ENCODE peak calls at places on chromosomes 5 and 9, in four cellular contexts. One of them, this sample, is unnamed.

GRCh38 chr5:154465169-154465568 is 12.9 kb downstream of the HAND1 start:
- DNase-seq in foreskin fibroblast: peak
- DNase-seq in BE2C: no peak
- DNase-seq in tibial artery: no peak
- DNase-seq in this sample: no peak

GRCh38 chr5:97797994-97798451 is 615.0 kb upstream of the RIOK2 start:
- DNase-seq in foreskin fibroblast: no peak
- DNase-seq in BE2C: no peak
- DNase-seq in tibial artery: no peak
- DNase-seq in this sample: no peak

GRCh38 chr5:109199294-109199693 is 210.5 kb downstream of the PJA2 start:
- DNase-seq in foreskin fibroblast: no peak
- DNase-seq in BE2C: no peak
- DNase-seq in tibial artery: no peak
- DNase-seq in this sample: no peak

GRCh38 chr5:9423611-9424010 is 122.3 kb downstream of the SEMA5A start:
- DNase-seq in foreskin fibroblast: peak
- DNase-seq in BE2C: no peak
- DNase-seq in tibial artery: no peak
- DNase-seq in this sample: no peak

GRCh38 chr5:150489358-150490295 is 18.3 kb upstream of the NDST1 start:
- DNase-seq in foreskin fibroblast: peak
- DNase-seq in BE2C: no peak
- DNase-seq in tibial artery: no peak
- DNase-seq in this sample: no peak

GRCh38 chr5:67182406-67182805 is 14.2 kb downstream of the CD180 start:
- DNase-seq in foreskin fibroblast: peak
- DNase-seq in BE2C: no peak
- DNase-seq in tibial artery: peak
- DNase-seq in this sample: peak

GRCh38 chr9:27462434-27462833 is 61.7 kb upstream of the IFNK start:
- DNase-seq in foreskin fibroblast: no peak
- DNase-seq in BE2C: no peak
- DNase-seq in tibial artery: no peak
- DNase-seq in this sample: no peak

GRCh38 chr5:178765753-178766300 is 35.4 kb upstream of the ZNF354A start:
- DNase-seq in foreskin fibroblast: no peak
- DNase-seq in BE2C: no peak
- DNase-seq in tibial artery: peak
- DNase-seq in this sample: no peak

GRCh38 chr9:14428781-14429230 is 114.9 kb upstream of the NFIB start:
- DNase-seq in foreskin fibroblast: peak
- DNase-seq in BE2C: peak
- DNase-seq in tibial artery: peak
- DNase-seq in this sample: peak

GRCh38 chr9:98043921-98044320 is 12.6 kb upstream of the NANS start:
- DNase-seq in foreskin fibroblast: no peak
- DNase-seq in BE2C: no peak
- DNase-seq in tibial artery: no peak
- DNase-seq in this sample: no peak

GRCh38 chr9:37239921-37240320 is 119.5 kb downstream of the ZCCHC7 start:
- DNase-seq in foreskin fibroblast: no peak
- DNase-seq in BE2C: no peak
- DNase-seq in tibial artery: no peak
- DNase-seq in this sample: no peak

GRCh38 chr9:75626860-75627259 is 263.6 kb upstream of the PCSK5 start:
- DNase-seq in foreskin fibroblast: no peak
- DNase-seq in BE2C: no peak
- DNase-seq in tibial artery: no peak
- DNase-seq in this sample: no peak

GRCh38 chr9:81363916-81364480 is 325.3 kb downstream of the TLE1 start:
- DNase-seq in foreskin fibroblast: no peak
- DNase-seq in BE2C: no peak
- DNase-seq in tibial artery: no peak
- DNase-seq in this sample: no peak

GRCh38 chr9:134061019-134061687 is 6.7 kb downstream of the BRD3 start:
- DNase-seq in foreskin fibroblast: no peak
- DNase-seq in BE2C: peak
- DNase-seq in tibial artery: no peak
- DNase-seq in this sample: no peak

GRCh38 chr9:100216178-100216787 is 117.2 kb downstream of the INVS start:
- DNase-seq in foreskin fibroblast: peak
- DNase-seq in BE2C: peak
- DNase-seq in tibial artery: no peak
- DNase-seq in this sample: peak

GRCh38 chr5:174086751-174087150 is 41.2 kb downstream of the NSG2 start:
- DNase-seq in foreskin fibroblast: no peak
- DNase-seq in BE2C: no peak
- DNase-seq in tibial artery: no peak
- DNase-seq in this sample: no peak

GRCh38 chr5:176394881-176395675 is 6.5 kb downstream of the HIGD2A start:
- DNase-seq in foreskin fibroblast: peak
- DNase-seq in BE2C: peak
- DNase-seq in tibial artery: no peak
- DNase-seq in this sample: no peak

GRCh38 chr9:128894764-128895163 is 12.8 kb downstream of the LRRC8A start:
- DNase-seq in foreskin fibroblast: no peak
- DNase-seq in BE2C: no peak
- DNase-seq in tibial artery: no peak
- DNase-seq in this sample: no peak

GRCh38 chr5:126939887-126940286 is 90.5 kb downstream of the MARCHF3 start:
- DNase-seq in foreskin fibroblast: no peak
- DNase-seq in BE2C: no peak
- DNase-seq in tibial artery: no peak
- DNase-seq in this sample: no peak

GRCh38 chr5:134435525-134435924 is 23.8 kb upstream of the CDKN2AIPNL start:
- DNase-seq in foreskin fibroblast: peak
- DNase-seq in BE2C: no peak
- DNase-seq in tibial artery: no peak
- DNase-seq in this sample: no peak

GRCh38 chr5:172771439-172772111 is 580 bp upstream of the DUSP1 start:
- DNase-seq in foreskin fibroblast: peak
- DNase-seq in BE2C: peak
- DNase-seq in tibial artery: no peak
- DNase-seq in this sample: no peak

GRCh38 chr5:84603557-84604185 is 219.0 kb upstream of the EDIL3 start:
- DNase-seq in foreskin fibroblast: peak
- DNase-seq in BE2C: no peak
- DNase-seq in tibial artery: no peak
- DNase-seq in this sample: no peak

GRCh38 chr9:111525056-111525977 is at the start of gene ZNF483:
- DNase-seq in foreskin fibroblast: peak
- DNase-seq in BE2C: peak
- DNase-seq in tibial artery: peak
- DNase-seq in this sample: peak

GRCh38 chr5:142571351-142571750 is 114.5 kb downstream of the FGF1 start:
- DNase-seq in foreskin fibroblast: no peak
- DNase-seq in BE2C: no peak
- DNase-seq in tibial artery: no peak
- DNase-seq in this sample: no peak

GRCh38 chr5:133635051-133635450 is 22.7 kb upstream of the FSTL4 start:
- DNase-seq in foreskin fibroblast: peak
- DNase-seq in BE2C: no peak
- DNase-seq in tibial artery: no peak
- DNase-seq in this sample: no peak

GRCh38 chr9:109455861-109456260 is 42.2 kb downstream of the PTPN3 start:
- DNase-seq in foreskin fibroblast: no peak
- DNase-seq in BE2C: no peak
- DNase-seq in tibial artery: no peak
- DNase-seq in this sample: no peak

GRCh38 chr9:137454506-137455360 is 4.4 kb downstream of the NSMF start:
- DNase-seq in foreskin fibroblast: no peak
- DNase-seq in BE2C: peak
- DNase-seq in tibial artery: peak
- DNase-seq in this sample: peak

GRCh38 chr5:11809407-11809806 is 94.8 kb downstream of the CTNND2 start:
- DNase-seq in foreskin fibroblast: no peak
- DNase-seq in BE2C: no peak
- DNase-seq in tibial artery: no peak
- DNase-seq in this sample: no peak

GRCh38 chr5:142065273-142065672 is 43.3 kb upstream of the NDFIP1 start:
- DNase-seq in foreskin fibroblast: peak
- DNase-seq in BE2C: peak
- DNase-seq in tibial artery: peak
- DNase-seq in this sample: peak

GRCh38 chr5:164289526-164289925 is 784.1 kb downstream of the MAT2B start:
- DNase-seq in foreskin fibroblast: no peak
- DNase-seq in BE2C: no peak
- DNase-seq in tibial artery: no peak
- DNase-seq in this sample: no peak

GRCh38 chr5:2015116-2015848 is 132.6 kb upstream of the IRX4 start:
- DNase-seq in foreskin fibroblast: no peak
- DNase-seq in BE2C: no peak
- DNase-seq in tibial artery: no peak
- DNase-seq in this sample: no peak

GRCh38 chr5:132768485-132768868 is 8.6 kb downstream of the SEPTIN8 start:
- DNase-seq in foreskin fibroblast: no peak
- DNase-seq in BE2C: no peak
- DNase-seq in tibial artery: no peak
- DNase-seq in this sample: no peak

GRCh38 chr9:36902861-36903524 is 131.1 kb downstream of the PAX5 start:
- DNase-seq in foreskin fibroblast: no peak
- DNase-seq in BE2C: no peak
- DNase-seq in tibial artery: no peak
- DNase-seq in this sample: no peak

GRCh38 chr5:119356384-119357188 is 767 bp downstream of the TNFAIP8 start:
- DNase-seq in foreskin fibroblast: no peak
- DNase-seq in BE2C: no peak
- DNase-seq in tibial artery: no peak
- DNase-seq in this sample: no peak

GRCh38 chr5:149271717-149272558 is at the start of gene AFAP1L1:
- DNase-seq in foreskin fibroblast: peak
- DNase-seq in BE2C: peak
- DNase-seq in tibial artery: peak
- DNase-seq in this sample: peak

GRCh38 chr5:154824070-154824469 is 26.3 kb downstream of the FAXDC2 start:
- DNase-seq in foreskin fibroblast: no peak
- DNase-seq in BE2C: no peak
- DNase-seq in tibial artery: no peak
- DNase-seq in this sample: no peak

GRCh38 chr5:13943691-13944090 is 797 bp downstream of the DNAH5 start:
- DNase-seq in foreskin fibroblast: no peak
- DNase-seq in BE2C: no peak
- DNase-seq in tibial artery: no peak
- DNase-seq in this sample: no peak

DNA sequence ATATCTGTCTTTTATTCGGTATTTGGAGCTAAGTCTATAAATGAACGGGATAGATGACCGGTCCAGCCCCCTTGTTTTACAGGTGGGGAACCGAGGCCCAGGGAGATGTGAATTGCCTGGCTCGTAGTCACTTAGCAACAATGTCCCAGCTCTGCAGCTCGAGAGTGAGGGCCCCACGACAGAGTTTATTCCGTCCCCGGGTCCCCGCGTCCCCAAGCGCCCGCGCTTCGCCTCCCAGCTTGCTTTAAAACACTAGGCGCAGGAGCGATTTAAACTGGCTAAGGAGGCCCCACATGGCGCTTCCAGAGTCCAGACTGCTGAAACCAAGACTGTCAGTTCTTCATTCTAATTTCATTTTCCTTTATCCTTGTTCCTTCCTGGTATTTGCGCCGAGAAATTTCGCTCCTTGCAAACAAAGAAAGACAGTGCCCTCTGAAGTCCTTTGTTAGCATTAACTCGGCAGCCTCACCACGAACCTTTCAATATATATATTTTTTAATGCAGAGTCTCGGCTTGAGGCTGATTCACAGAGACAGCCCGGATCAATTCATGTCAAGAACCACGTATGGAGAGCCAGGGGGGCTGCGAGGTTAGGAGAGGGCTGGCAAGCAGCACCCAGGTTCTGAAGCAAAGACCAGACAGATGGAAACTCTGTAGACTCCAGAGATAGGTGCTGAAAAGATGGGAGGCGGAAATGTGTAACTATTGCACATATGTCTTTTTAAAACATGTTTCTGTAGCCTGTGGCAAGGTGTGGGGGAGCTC is 1.4 kb upstream of the ENC1 start:
- DNase-seq in foreskin fibroblast: peak
- DNase-seq in BE2C: peak
- DNase-seq in tibial artery: no peak
- DNase-seq in this sample: peak
- TF ChIP-seq CTCF in foreskin fibroblast: peak
- TF ChIP-seq CTCF in BE2C: peak
- TF ChIP-seq CTCF in tibial artery: peak
- TF ChIP-seq CTCF in this sample: peak

DNA sequence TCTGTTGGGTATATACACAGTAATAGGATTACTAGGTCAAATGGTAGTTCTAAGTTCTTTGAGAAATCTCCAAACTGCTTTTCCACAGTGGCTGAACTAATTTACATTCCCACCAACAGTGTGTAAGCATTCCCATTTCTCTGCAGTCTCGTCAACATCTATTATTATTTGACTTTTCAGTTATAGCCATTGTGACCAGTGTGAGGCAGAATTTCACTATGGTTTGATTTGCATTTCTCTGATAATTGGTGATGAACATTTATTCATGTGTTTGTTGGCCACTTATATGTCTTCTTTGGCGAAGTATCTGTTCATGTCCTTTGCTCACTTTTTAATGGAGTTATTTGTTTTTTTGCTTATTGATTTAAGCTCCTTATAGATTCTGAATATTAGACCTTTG is 596.2 kb upstream of the DAB2 start:
- DNase-seq in foreskin fibroblast: no peak
- DNase-seq in BE2C: no peak
- DNase-seq in tibial artery: no peak
- DNase-seq in this sample: no peak
- TF ChIP-seq CTCF in foreskin fibroblast: no peak
- TF ChIP-seq CTCF in BE2C: no peak
- TF ChIP-seq CTCF in tibial artery: no peak
- TF ChIP-seq CTCF in this sample: no peak

GRCh38 chr5:68894673-68895072 is 199.1 kb upstream of the SLC30A5 start:
- DNase-seq in foreskin fibroblast: no peak
- DNase-seq in BE2C: no peak
- DNase-seq in tibial artery: no peak
- DNase-seq in this sample: no peak

GRCh38 chr5:68886814-68887213 is 207.0 kb upstream of the SLC30A5 start:
- DNase-seq in foreskin fibroblast: no peak
- DNase-seq in BE2C: no peak
- DNase-seq in tibial artery: no peak
- DNase-seq in this sample: no peak

DNA sequence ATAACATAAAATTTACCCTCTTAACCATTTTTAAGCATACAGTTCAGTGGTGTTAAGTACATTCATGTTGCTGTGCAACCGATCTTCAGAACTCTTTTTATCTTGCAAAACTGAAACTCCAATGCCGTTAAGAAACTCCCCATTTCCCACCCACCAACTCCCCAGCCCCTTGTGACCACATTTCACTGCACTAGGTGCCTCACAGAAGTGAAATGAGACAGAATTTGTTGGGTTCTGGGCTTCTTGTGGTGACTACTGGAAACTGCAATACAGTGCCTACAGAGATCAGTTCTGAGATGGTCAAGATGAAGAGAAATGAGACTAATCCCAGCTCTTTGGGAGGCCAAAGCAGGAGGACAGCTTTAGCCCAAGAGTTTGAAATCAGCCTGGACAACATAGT is 202.1 kb upstream of the SLC30A5 start:
- DNase-seq in foreskin fibroblast: no peak
- DNase-seq in BE2C: no peak
- DNase-seq in tibial artery: no peak
- DNase-seq in this sample: no peak
- TF ChIP-seq CTCF in foreskin fibroblast: no peak
- TF ChIP-seq CTCF in BE2C: no peak
- TF ChIP-seq CTCF in tibial artery: no peak
- TF ChIP-seq CTCF in this sample: no peak

GRCh38 chr5:43400082-43400481 is 12.1 kb downstream of the CCL28 start:
- DNase-seq in foreskin fibroblast: no peak
- DNase-seq in BE2C: no peak
- DNase-seq in tibial artery: no peak
- DNase-seq in this sample: no peak
- TF ChIP-seq CTCF in foreskin fibroblast: peak
- TF ChIP-seq CTCF in BE2C: peak
- TF ChIP-seq CTCF in tibial artery: no peak
- TF ChIP-seq CTCF in this sample: no peak

This sample was measured in nephron progenitor cell.